ENCODE peak calls at places on chromosome 19, in seven cellular contexts. B, D, H, O, A, M and K are unnamed samples.

GRCh38 chr19:46818812-46819211 is 30.4 kb upstream of the SLC1A5 start:
- DNase-seq in B (no peak), D (no peak), H (no peak), O (peak), A (peak), M (no peak), K (peak)

GRCh38 chr19:45323671-45324081 is 1.0 kb upstream of the CKM start:
- DNase-seq in B (no peak), D (no peak), H (no peak), O (no peak), A (peak), M (no peak), K (no peak)

GRCh38 chr19:2702170-2703076 is at the start of gene GNG7:
- DNase-seq in B (peak), D (peak), H (peak), O (peak), A (peak), M (peak), K (peak)

GRCh38 chr19:10290439-10290875 is 705 bp downstream of the ICAM5 start:
- DNase-seq in B (no peak), D (no peak), H (no peak), O (peak), A (peak), M (no peak), K (no peak)

GRCh38 chr19:54523403-54523802 is 20.8 kb downstream of the LAIR2 start:
- DNase-seq in B (no peak), D (peak), H (no peak), O (peak), A (no peak), M (no peak), K (no peak)

GRCh38 chr19:15516363-15516762 is 8.0 kb downstream of the CYP4F22 start:
- DNase-seq in B (no peak), D (no peak), H (no peak), O (no peak), A (no peak), M (no peak), K (no peak)

GRCh38 chr19:39497850-39498261 is 891 bp upstream of the DLL3 start:
- DNase-seq in B (peak), D (no peak), H (peak), O (peak), A (peak), M (peak), K (peak)

GRCh38 chr19:54893406-54893805 is 12.5 kb upstream of the NCR1 start:
- DNase-seq in B (no peak), D (no peak), H (no peak), O (no peak), A (peak), M (no peak), K (no peak)

GRCh38 chr19:47124937-47125668 is 5.5 kb upstream of the SAE1 start:
- DNase-seq in B (no peak), D (peak), H (peak), O (peak), A (peak), M (no peak), K (peak)

GRCh38 chr19:14505488-14506239 is 9.7 kb upstream of the GIPC1 start:
- DNase-seq in B (no peak), D (peak), H (peak), O (peak), A (peak), M (peak), K (peak)

GRCh38 chr19:850221-850978 is 1.7 kb upstream of the ELANE start:
- DNase-seq in B (no peak), D (peak), H (peak), O (peak), A (peak), M (no peak), K (no peak)

GRCh38 chr19:7871280-7871529 is 3.0 kb downstream of the PRR36 start:
- DNase-seq in B (no peak), D (no peak), H (no peak), O (no peak), A (no peak), M (no peak), K (no peak)

GRCh38 chr19:29708553-29709439 is 6.3 kb downstream of the C19orf12 start:
- DNase-seq in B (no peak), D (no peak), H (no peak), O (no peak), A (no peak), M (no peak), K (peak)

GRCh38 chr19:19113040-19113541 is 25.2 kb downstream of the TMEM161A start:
- DNase-seq in B (no peak), D (peak), H (no peak), O (peak), A (peak), M (no peak), K (peak)

GRCh38 chr19:51407631-51408131 is 9.8 kb downstream of the SIGLEC10 start:
- DNase-seq in B (no peak), D (peak), H (no peak), O (no peak), A (peak), M (no peak), K (peak)

GRCh38 chr19:28350673-28351072 is 862.3 kb downstream of the UQCRFS1 start:
- DNase-seq in B (no peak), D (no peak), H (no peak), O (no peak), A (no peak), M (no peak), K (no peak)

GRCh38 chr19:49887653-49888477 is 8.8 kb downstream of the IL4I1 start:
- DNase-seq in B (no peak), D (no peak), H (no peak), O (no peak), A (no peak), M (no peak), K (no peak)

GRCh38 chr19:16273005-16273404 is 51.6 kb upstream of the KLF2 start:
- DNase-seq in B (peak), D (no peak), H (no peak), O (no peak), A (no peak), M (no peak), K (no peak)

GRCh38 chr19:41844601-41845000 is at the start of gene LYPD4:
- DNase-seq in B (no peak), D (no peak), H (no peak), O (no peak), A (peak), M (no peak), K (no peak)

GRCh38 chr19:33872445-33873320 is 76.0 kb downstream of the KCTD15 start:
- DNase-seq in B (no peak), D (no peak), H (no peak), O (no peak), A (no peak), M (no peak), K (no peak)

GRCh38 chr19:50658438-50659317 is 9.4 kb downstream of the C19orf81 start:
- DNase-seq in B (peak), D (peak), H (no peak), O (peak), A (peak), M (peak), K (peak)

GRCh38 chr19:2150794-2151338 is 500 bp downstream of the AP3D1 start:
- DNase-seq in B (no peak), D (no peak), H (no peak), O (no peak), A (no peak), M (no peak), K (no peak)

GRCh38 chr19:18349524-18350128 is 9.2 kb downstream of the PGPEP1 start:
- DNase-seq in B (no peak), D (peak), H (peak), O (peak), A (peak), M (peak), K (peak)

GRCh38 chr19:13031917-13032623 is 36.8 kb downstream of the NFIX start:
- DNase-seq in B (peak), D (peak), H (peak), O (no peak), A (no peak), M (no peak), K (peak)

GRCh38 chr19:3375221-3376088 is 9.1 kb downstream of the NFIC start:
- DNase-seq in B (peak), D (peak), H (no peak), O (no peak), A (peak), M (no peak), K (no peak)

GRCh38 chr19:11035441-11036377 is 53.6 kb upstream of the LDLR start:
- DNase-seq in B (peak), D (peak), H (peak), O (peak), A (peak), M (peak), K (peak)

GRCh38 chr19:14167594-14168138 is 31.3 kb upstream of the ASF1B start:
- DNase-seq in B (no peak), D (no peak), H (no peak), O (no peak), A (no peak), M (no peak), K (no peak)

GRCh38 chr19:50921391-50922315 is 10.5 kb upstream of the KLK4 start:
- DNase-seq in B (no peak), D (no peak), H (peak), O (peak), A (peak), M (no peak), K (peak)

GRCh38 chr19:18899624-18900560 is 3.9 kb upstream of the CERS1 start:
- DNase-seq in B (no peak), D (no peak), H (no peak), O (no peak), A (no peak), M (no peak), K (no peak)

GRCh38 chr19:51702103-51702753 is 9.1 kb downstream of the SPACA6 start:
- DNase-seq in B (peak), D (peak), H (no peak), O (peak), A (peak), M (peak), K (no peak)

GRCh38 chr19:53365899-53366493 is 491 bp downstream of the ZNF525 start:
- DNase-seq in B (no peak), D (peak), H (peak), O (no peak), A (no peak), M (peak), K (no peak)

GRCh38 chr19:38304352-38304865 is 358 bp downstream of the C19orf33 start:
- DNase-seq in B (no peak), D (no peak), H (no peak), O (no peak), A (peak), M (no peak), K (no peak)

GRCh38 chr19:2582984-2583956 is 107.3 kb downstream of the GADD45B start:
- DNase-seq in B (no peak), D (no peak), H (no peak), O (no peak), A (no peak), M (no peak), K (no peak)

GRCh38 chr19:18850560-18851375 is 19.0 kb downstream of the UPF1 start:
- DNase-seq in B (no peak), D (no peak), H (no peak), O (no peak), A (no peak), M (no peak), K (no peak)

GRCh38 chr19:31348416-31349159 is 648 bp downstream of the TSHZ3 start:
- DNase-seq in B (no peak), D (no peak), H (no peak), O (peak), A (peak), M (no peak), K (no peak)

GRCh38 chr19:49564616-49565045 is 15.7 kb downstream of the NOSIP start:
- DNase-seq in B (no peak), D (no peak), H (no peak), O (no peak), A (no peak), M (no peak), K (no peak)

GRCh38 chr19:10389863-10390262 is 9.5 kb upstream of the TYK2 start:
- DNase-seq in B (no peak), D (no peak), H (no peak), O (peak), A (peak), M (no peak), K (no peak)